ENCODE peak calls at places on chromosome 14, in ten cellular contexts. U, H, L, X, D, Q, Z, F, W and B are unnamed samples. For H3K27me3, the result is how much of the 10 kb centered on the place peaks cover.

GRCh38 chr14:50804181-50804721 is 26.7 kb downstream of the NIN start:
- DNase-seq in U (no peak), H (no peak), L (no peak), X (no peak), D (peak), Q (no peak), Z (no peak), F (no peak), W (no peak), B (no peak)

GRCh38 chr14:98198385-98198784 is 1073.6 kb downstream of the BCL11B start:
- DNase-seq in U (no peak), H (peak), L (no peak), X (no peak), D (no peak), Q (peak), Z (no peak), F (no peak), W (no peak), B (peak)

GRCh38 chr14:94307410-94307992 is 14.4 kb upstream of the SERPINA10 start:
- DNase-seq in U (no peak), H (no peak), L (no peak), X (no peak), D (no peak), Q (peak), Z (no peak), F (no peak), W (no peak), B (no peak)

GRCh38 chr14:80926706-80927384 is 14.7 kb downstream of the CEP128 start:
- DNase-seq in U (no peak), H (no peak), L (no peak), X (no peak), D (no peak), Q (no peak), Z (no peak), F (no peak), W (no peak), B (no peak)

GRCh38 chr14:23566782-23567185 is 807 bp downstream of the AP1G2 start:
- DNase-seq in U (no peak), H (peak), L (no peak), X (no peak), D (no peak), Q (peak), Z (no peak), F (no peak), W (no peak), B (no peak)

GRCh38 chr14:100523131-100523530 is 64.1 kb downstream of the BEGAIN start:
- DNase-seq in U (no peak), H (no peak), L (no peak), X (no peak), D (no peak), Q (no peak), Z (peak), F (no peak), W (no peak), B (no peak)

GRCh38 chr14:74888164-74889158 is 6.7 kb downstream of the DLST start:
- DNase-seq in U (no peak), H (no peak), L (no peak), X (no peak), D (no peak), Q (no peak), Z (no peak), F (no peak), W (no peak), B (no peak)

GRCh38 chr14:37678916-37679315 is 83.5 kb downstream of the TTC6 start:
- DNase-seq in U (no peak), H (no peak), L (no peak), X (no peak), D (no peak), Q (no peak), Z (no peak), F (no peak), W (no peak), B (no peak)

GRCh38 chr14:83041224-83041623 is 1507.6 kb upstream of the SEL1L start:
- DNase-seq in U (no peak), H (no peak), L (no peak), X (no peak), D (no peak), Q (no peak), Z (no peak), F (no peak), W (no peak), B (no peak)

GRCh38 chr14:73269729-73270651 is 32.7 kb downstream of the PAPLN start:
- DNase-seq in U (no peak), H (peak), L (peak), X (peak), D (peak), Q (no peak), Z (peak), F (no peak), W (peak), B (no peak)
- H3K27ac ChIP-seq in U (no peak), H (no peak), L (peak), X (peak), D (no peak), Q (no peak), Z (peak), F (no peak), W (no peak), B (no peak)

DNA sequence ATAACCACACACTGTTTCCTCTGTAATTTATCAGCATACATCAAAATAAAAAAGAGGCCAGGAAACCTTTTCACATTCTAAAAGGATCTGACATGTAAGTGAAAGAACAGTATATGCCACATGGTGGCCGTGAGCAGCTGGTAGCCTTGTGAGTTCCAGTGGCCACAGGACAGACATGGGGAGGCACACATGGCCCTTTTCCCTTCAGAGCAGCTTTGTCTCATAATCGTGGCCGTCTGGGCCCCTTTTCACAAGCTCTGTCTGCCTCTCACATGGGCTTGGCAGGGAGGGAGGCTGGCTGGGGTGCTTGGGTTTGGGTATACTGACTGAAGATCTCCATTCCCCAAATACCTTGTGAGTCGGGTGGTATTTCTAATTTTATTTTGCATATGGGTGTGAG is 1.5 kb upstream of the ZDHHC22 start:
- DNase-seq in U (no peak), H (no peak), L (no peak), X (no peak), D (no peak), Q (no peak), Z (peak), F (peak), W (no peak), B (no peak)
- H3K4me3 ChIP-seq in U (no peak), H (no peak), L (no peak), X (no peak), D (no peak), Q (no peak), Z (no peak), F (no peak), W (no peak), B (no peak)

GRCh38 chr14:67602071-67602470 is 2.0 kb upstream of the PIGH start:
- DNase-seq in U (no peak), H (no peak), L (no peak), X (no peak), D (no peak), Q (no peak), Z (no peak), F (no peak), W (no peak), B (no peak)

GRCh38 chr14:67609642-67610310 is 9.7 kb upstream of the PIGH start:
- DNase-seq in U (no peak), H (no peak), L (no peak), X (no peak), D (no peak), Q (no peak), Z (no peak), F (no peak), W (no peak), B (no peak)

GRCh38 chr14:67602995-67603545 is 3.0 kb upstream of the PIGH start:
- DNase-seq in U (no peak), H (no peak), L (no peak), X (no peak), D (no peak), Q (peak), Z (no peak), F (no peak), W (no peak), B (no peak)

GRCh38 chr14:67610491-67610890 is 9.2 kb upstream of the ARG2 start:
- DNase-seq in U (no peak), H (no peak), L (no peak), X (no peak), D (no peak), Q (no peak), Z (no peak), F (no peak), W (no peak), B (no peak)

DNA sequence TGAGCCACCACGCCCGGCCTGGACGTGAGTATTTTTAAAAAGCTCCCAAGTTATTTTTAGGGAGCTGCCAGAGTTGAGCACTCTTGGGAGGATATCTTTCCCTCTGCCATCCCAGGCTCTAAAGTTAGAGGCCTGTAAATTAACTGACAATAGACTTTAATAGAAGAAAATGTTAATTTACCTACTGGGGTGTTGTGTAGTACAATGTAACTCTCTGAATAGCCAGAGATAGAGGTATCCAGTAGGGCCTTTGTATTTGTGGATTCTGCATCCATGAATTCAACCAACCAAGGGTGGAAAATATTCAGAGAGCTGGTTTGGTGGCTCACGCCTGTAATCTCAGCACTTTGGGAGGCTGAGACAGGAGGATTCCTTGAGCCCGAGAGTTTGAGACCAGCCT is 7.6 kb upstream of the PIGH start:
- DNase-seq in U (no peak), H (no peak), L (no peak), X (no peak), D (no peak), Q (no peak), Z (no peak), F (no peak), W (no peak), B (no peak)
- H3K27me3 ChIP-seq in U (under half), H (under half), L (under half), X (under half), D (under half), Q (under half), Z (under half), F (under half), W (under half), B (under half)

GRCh38 chr14:102341566-102341965 is 21.1 kb downstream of the CINP start:
- DNase-seq in U (no peak), H (no peak), L (no peak), X (no peak), D (no peak), Q (no peak), Z (no peak), F (no peak), W (no peak), B (no peak)
- H3K27ac ChIP-seq in U (no peak), H (no peak), L (no peak), X (no peak), D (no peak), Q (no peak), Z (no peak), F (no peak), W (no peak), B (no peak)

DNA sequence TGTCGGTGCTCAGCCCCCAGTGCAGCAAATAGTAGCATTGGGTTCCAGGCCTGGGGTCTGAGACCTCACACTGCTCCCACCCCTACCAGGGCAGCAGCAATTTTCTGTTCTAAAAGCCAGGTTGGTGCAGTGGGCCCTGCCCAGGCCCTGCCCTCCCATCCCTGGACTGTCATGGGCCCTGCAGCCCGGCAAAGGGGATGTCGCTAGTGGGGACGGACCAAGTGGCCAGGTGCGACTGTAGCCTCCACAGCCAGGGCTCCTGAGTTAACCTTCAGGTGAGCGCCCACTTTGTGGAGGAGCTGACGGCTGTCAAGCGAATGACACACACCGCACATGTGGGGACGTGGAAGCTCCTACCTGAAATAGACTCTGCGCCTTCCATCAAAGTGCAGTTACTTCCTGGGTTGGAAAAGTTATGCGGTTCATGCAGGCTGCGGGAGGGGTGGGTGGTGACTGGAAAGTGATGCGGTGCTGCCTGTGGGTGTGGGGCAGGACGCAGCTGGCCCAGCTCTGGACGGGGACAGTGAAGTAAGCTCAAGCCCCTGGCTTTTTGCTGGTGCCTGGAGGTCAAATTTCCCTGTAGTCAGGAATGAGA is 1.5 kb downstream of the INF2 start:
- DNase-seq in U (peak), H (no peak), L (no peak), X (no peak), D (no peak), Q (no peak), Z (no peak), F (no peak), W (no peak), B (no peak)
- H3K4me3 ChIP-seq in U (peak), H (no peak), L (peak), X (peak), D (peak), Q (peak), Z (peak), F (peak), W (peak), B (peak)

DNA sequence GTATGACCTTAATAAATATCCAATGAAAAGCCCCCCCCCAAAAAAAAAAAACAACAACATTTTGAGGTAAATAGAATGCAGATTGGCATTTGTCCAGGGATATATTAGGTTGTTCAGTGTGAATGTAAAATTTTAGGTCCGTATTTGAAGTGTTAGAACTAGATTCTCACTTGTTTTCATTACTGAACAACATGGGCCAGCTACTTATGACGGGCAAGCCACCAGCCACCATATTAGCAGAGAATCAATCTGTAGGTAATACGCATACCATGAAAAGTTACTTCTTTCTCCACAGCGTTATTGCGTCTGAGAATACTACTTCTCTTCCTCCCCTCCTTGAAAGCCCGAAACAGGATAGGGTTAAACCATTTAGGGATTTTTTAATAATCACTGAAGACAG is 5.4 kb downstream of the FLRT2 start:
- DNase-seq in U (no peak), H (no peak), L (no peak), X (no peak), D (no peak), Q (no peak), Z (no peak), F (no peak), W (no peak), B (no peak)
- H3K27me3 ChIP-seq in U (under half), H (under half), L (under half), X (under half), D (under half), Q (under half), Z (under half), F (under half), W (under half), B (under half)

GRCh38 chr14:61489527-61489926 is 168.1 kb downstream of the PRKCH start:
- DNase-seq in U (no peak), H (no peak), L (no peak), X (no peak), D (no peak), Q (no peak), Z (no peak), F (no peak), W (no peak), B (no peak)
- H3K27ac ChIP-seq in U (peak), H (peak), L (peak), X (peak), D (no peak), Q (peak), Z (peak), F (peak), W (peak), B (no peak)

GRCh38 chr14:91115986-91116385 is 2.1 kb downstream of the DGLUCY start:
- DNase-seq in U (no peak), H (peak), L (no peak), X (no peak), D (no peak), Q (peak), Z (no peak), F (no peak), W (no peak), B (no peak)
- H3K4me3 ChIP-seq in U (peak), H (no peak), L (no peak), X (peak), D (peak), Q (no peak), Z (peak), F (no peak), W (peak), B (peak)